ENCODE peak calls at places on chromosomes 11 and 22, in six cellular contexts. V, U, A, Z, O and E are unnamed samples.

GRCh38 chr11:113446938-113447337 is 28.3 kb downstream of the DRD2 start:
- DNase-seq in Z (no peak), U (no peak), A (no peak), V (no peak), O (no peak), E (no peak)

GRCh38 chr11:64234840-64235379 is 526 bp downstream of the VEGFB start:
- DNase-seq in Z (peak; percentile 52), U (no peak), V (peak; percentile 53), O (peak; percentile 75), A (no peak), E (peak; percentile 85)

GRCh38 chr11:65448074-65448417 is 25.4 kb downstream of the NEAT1 start:
- DNase-seq in Z (no peak), A (no peak), U (peak; percentile 44), V (no peak), O (peak; percentile 49), E (no peak)

GRCh38 chr11:134762248-134763029 is 350.4 kb upstream of the B3GAT1 start:
- DNase-seq in U (peak; percentile 3), A (no peak), V (no peak), Z (no peak), O (no peak), E (no peak)

GRCh38 chr11:61068581-61068980 is 33.7 kb upstream of the CD5 start:
- DNase-seq in A (no peak), U (no peak), Z (no peak), V (no peak), O (no peak), E (no peak)

GRCh38 chr11:17386331-17387084 is 2.0 kb downstream of the KCNJ11 start:
- DNase-seq in O (peak; percentile 69), Z (peak; percentile 56), A (peak; percentile 69), U (peak; percentile 26), V (peak; percentile 47), E (peak; percentile 81)

GRCh38 chr22:17074648-17075002 is 10.2 kb upstream of the IL17RA start:
- DNase-seq in O (peak; percentile 60), U (peak; percentile 3), V (no peak), Z (no peak), A (no peak), E (no peak)

GRCh38 chr22:49903322-49904039 is 14.8 kb downstream of the ALG12 start:
- DNase-seq in O (no peak), V (no peak), Z (no peak), U (no peak), A (no peak), E (no peak)

GRCh38 chr11:31240340-31240904 is 129.1 kb downstream of the DCDC1 start:
- DNase-seq in U (peak; percentile 70), A (peak; percentile 73), Z (peak; percentile 10), O (peak; percentile 39), V (no peak), E (no peak)

GRCh38 chr11:113401718-113402117 is 14.1 kb downstream of the ANKK1 start:
- DNase-seq in V (peak; percentile 37), O (peak; percentile 47), A (peak; percentile 51), Z (peak; percentile 83), U (no peak), E (peak; percentile 92)

GRCh38 chr11:73760066-73760679 is 701 bp downstream of the RAB6A start:
- DNase-seq in O (peak; percentile 71), U (peak; percentile 50), Z (peak; percentile 59), V (peak; percentile 54), A (peak; percentile 48), E (peak; percentile 82)

GRCh38 chr11:46912526-46913150 is 5.7 kb downstream of the LRP4 start:
- DNase-seq in Z (no peak), U (no peak), V (no peak), A (no peak), O (no peak), E (peak; percentile 67)

GRCh38 chr11:78065239-78065638 is 1.6 kb downstream of the THRSP start:
- DNase-seq in U (no peak), Z (no peak), A (no peak), V (no peak), O (no peak), E (peak; percentile 9)

GRCh38 chr11:84686726-84687125 is 940.4 kb downstream of the DLG2 start:
- DNase-seq in V (no peak), U (no peak), A (no peak), Z (no peak), O (no peak), E (no peak)

GRCh38 chr11:60955566-60955965 is 3.6 kb upstream of the SLC15A3 start:
- DNase-seq in V (no peak), O (no peak), U (no peak), Z (no peak), A (no peak), E (no peak)

GRCh38 chr11:74942073-74942750 is 6.7 kb downstream of the XRRA1 start:
- DNase-seq in U (no peak), Z (no peak), A (no peak), V (no peak), O (no peak), E (no peak)

GRCh38 chr11:119488256-119488995 is 65.5 kb upstream of the THY1 start:
- DNase-seq in A (no peak), O (no peak), V (peak; percentile 4), U (no peak), Z (peak; percentile 8), E (no peak)

GRCh38 chr22:46584081-46584903 is 35.9 kb upstream of the GRAMD4 start:
- DNase-seq in V (no peak), A (no peak), U (no peak), O (no peak), Z (no peak), E (peak; percentile 76)

GRCh38 chr11:73510106-73510505 is 87.8 kb downstream of the FAM168A start:
- DNase-seq in Z (no peak), A (no peak), V (no peak), O (no peak), U (no peak), E (no peak)

GRCh38 chr11:88402192-88402715 is 64.7 kb upstream of the CTSC start:
- DNase-seq in A (peak; percentile 40), O (peak; percentile 84), U (peak; percentile 78), Z (no peak), V (no peak), E (no peak)
- H3K27ac ChIP-seq in A (peak overlapping the region; percentile 53), O (peak overlapping the region; percentile 78), U (peak overlapping the region; percentile 15), Z (peak overlapping the region; percentile 45), V (no peak overlapping the region), E (no peak overlapping the region)

DNA sequence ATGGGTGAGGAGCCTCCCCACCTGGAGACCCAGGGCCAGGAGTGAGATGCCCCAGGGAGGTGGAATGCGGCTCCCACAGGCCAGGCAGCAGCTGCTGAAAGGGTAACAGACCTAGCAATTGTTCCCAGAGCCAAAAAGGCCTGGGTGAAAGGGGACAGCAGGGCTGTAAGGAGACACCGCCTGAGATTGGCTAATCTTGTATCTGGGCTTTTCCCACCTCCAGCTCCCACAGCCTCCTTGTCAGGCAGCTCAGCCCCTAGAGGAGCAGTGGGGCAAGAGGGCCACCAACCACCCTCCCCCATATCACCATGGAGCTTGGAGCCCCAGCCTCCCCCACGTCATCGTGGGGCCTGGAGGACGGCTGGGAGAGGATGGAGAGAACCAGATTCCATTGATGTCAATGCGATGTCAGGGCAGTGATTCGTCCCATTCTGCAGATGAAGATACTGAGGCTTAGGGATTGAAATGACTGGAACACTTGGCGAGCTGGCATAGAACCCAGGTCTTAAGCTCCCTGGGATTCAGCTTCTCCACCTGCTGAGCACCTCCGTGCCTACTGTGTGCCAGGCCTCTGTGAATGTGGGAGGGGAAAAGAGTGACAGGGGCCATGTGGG is 2.9 kb upstream of the MGAT3 start:
- DNase-seq in Z (no peak), U (peak; percentile 27), V (no peak), A (no peak), O (no peak), E (no peak)
- H3K4me1 ChIP-seq in Z (no peaks in the 10 kb centered on the region), U (no peaks in the 10 kb centered on the region), V (peaks cover 16% of the 10 kb centered on the region), A (peaks cover 6% of the 10 kb centered on the region), O (no peaks in the 10 kb centered on the region), E (no peaks in the 10 kb centered on the region)

DNA sequence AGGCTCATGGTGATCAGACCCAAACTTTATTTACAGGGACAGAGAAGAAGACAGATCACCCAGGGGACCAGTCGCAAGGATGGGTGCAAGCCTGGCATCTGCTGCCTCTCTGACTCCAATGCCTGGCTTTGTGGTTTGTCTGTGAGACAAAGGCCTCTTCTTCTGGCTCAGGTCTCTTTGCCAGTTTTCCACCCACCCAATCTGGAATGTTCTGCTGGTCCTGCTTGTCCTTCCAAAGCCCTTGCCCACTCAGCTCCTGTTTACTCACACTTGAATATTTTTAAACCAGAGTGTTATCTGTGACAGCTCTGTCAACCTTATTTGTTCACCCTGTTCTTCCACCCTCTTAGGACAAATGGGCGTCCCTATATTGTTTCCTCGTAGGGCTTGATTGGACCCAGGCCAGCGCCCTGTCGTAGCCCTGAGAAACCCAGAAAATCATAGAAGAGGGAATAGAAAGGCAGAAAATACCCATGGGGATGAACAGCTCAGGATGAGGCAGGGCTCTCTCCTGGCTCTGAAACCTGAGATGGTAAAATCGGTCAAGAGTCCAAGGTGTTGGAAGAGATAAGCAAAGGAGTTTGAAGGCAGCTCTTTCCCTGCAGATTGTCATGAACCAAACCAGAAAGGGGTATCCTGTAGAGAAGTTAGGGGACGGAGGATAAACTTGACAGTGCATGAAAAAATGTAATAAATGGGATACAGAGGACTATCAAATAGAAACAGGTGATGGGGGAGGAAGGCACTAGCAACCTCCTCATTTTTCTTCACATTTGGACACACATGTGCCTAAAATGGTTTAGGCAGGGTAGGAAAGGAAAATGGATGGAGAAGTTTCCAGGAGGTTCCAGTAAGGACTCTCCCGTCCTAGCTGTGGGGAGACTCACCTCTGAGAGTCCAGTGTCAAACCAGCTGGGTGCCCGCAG is 670 bp downstream of the CRYAB start:
- DNase-seq in A (no peak), O (peak; percentile 77), U (no peak), V (no peak), Z (no peak), E (peak; percentile 78)
- H3K4me3 ChIP-seq in A (no peak overlapping the region), O (peak overlapping the region; percentile 65), U (no peak overlapping the region), V (peak overlapping the region; percentile 70), Z (no peak overlapping the region), E (peak overlapping the region; percentile 87)

GRCh38 chr22:43825651-43826050 is 13.5 kb upstream of the EFCAB6 start:
- DNase-seq in O (peak; percentile 22), A (no peak), U (no peak), Z (no peak), V (no peak), E (no peak)

GRCh38 chr22:43824724-43825485 is 12.8 kb upstream of the EFCAB6 start:
- DNase-seq in A (no peak), U (no peak), Z (peak; percentile 5), O (no peak), V (no peak), E (no peak)

GRCh38 chr22:43823353-43823908 is 11.3 kb upstream of the EFCAB6 start:
- DNase-seq in O (no peak), A (peak; percentile 68), V (no peak), U (no peak), Z (peak; percentile 10), E (no peak)

GRCh38 chr22:43821606-43822425 is 9.7 kb upstream of the EFCAB6 start:
- DNase-seq in U (no peak), Z (no peak), O (no peak), A (no peak), V (no peak), E (no peak)

DNA sequence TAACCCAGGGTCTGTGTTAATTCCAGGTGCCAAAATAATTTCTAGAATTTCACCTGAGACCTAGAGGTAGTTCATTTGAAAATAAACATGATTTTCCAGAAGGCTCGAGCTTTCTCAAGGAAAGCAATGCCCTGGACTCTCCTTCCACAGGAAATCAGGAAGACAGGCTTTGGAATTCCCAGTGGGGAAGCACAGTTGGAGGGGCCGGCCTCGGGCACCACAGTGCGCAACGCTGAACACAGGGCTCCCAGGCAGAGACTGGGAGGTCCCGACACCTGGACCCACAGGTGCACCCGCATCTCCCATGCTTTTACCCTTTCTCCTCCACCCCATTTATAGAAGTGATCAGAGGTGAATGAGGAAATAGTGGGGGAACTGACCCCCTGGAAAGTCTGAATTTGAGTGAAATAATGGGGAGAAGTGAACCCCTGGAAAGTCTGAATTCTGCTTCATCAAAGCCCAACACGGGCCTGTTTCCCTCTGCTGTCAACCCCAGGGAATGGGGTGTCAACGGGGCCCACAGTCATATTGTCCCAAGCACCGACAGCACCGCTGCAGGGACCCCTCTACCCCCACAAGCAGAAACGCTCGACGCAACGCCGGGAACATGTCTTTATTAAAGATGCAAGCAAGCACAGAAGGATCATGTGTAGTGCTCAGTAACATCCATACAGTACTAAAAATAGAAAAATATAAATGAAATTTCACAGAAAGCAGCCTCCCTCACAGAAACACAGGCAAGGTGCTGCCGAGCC is 12.0 kb upstream of the EFCAB6 start:
- DNase-seq in A (no peak), O (no peak), V (no peak), Z (peak; percentile 5), U (no peak), E (no peak)
- H3K27ac ChIP-seq in A (peak overlapping the region; percentile 60), O (no peak overlapping the region), V (no peak overlapping the region), Z (no peak overlapping the region), U (no peak overlapping the region), E (no peak overlapping the region)